ENCODE peak calls at places on chromosome 16, in four cellular contexts. D is memory B cell, T is upper lobe of right lung, I is caudate nucleus. K is an unnamed sample.

GRCh38 chr16:11493531-11493929 is 93.2 kb downstream of the LITAF start:
- DNase-seq in I (no peak), T (no peak), D (no peak), K (no peak)

GRCh38 chr16:81158964-81159363 is 62.8 kb upstream of the GCSH start:
- DNase-seq in T (no peak), I (peak; percentile 74), D (no peak), K (no peak)

GRCh38 chr16:48824271-48824670 is 214.3 kb upstream of the N4BP1 start:
- DNase-seq in T (no peak), D (no peak), I (no peak), K (no peak)

GRCh38 chr16:67349172-67349571 is 22.6 kb downstream of the LRRC36 start:
- DNase-seq in T (no peak), I (no peak), D (no peak), K (no peak)

GRCh38 chr16:4233431-4233830 is 8.4 kb downstream of the SRL start:
- DNase-seq in T (no peak), I (no peak), D (no peak), K (no peak)

GRCh38 chr16:84874004-84874435 is 54.2 kb downstream of the CRISPLD2 start:
- DNase-seq in T (no peak), D (no peak), I (no peak), K (no peak)

GRCh38 chr16:28277537-28278388 is 14.6 kb upstream of the SBK1 start:
- DNase-seq in I (peak; percentile 25), T (peak; percentile 91), D (peak; percentile 92), K (peak; percentile 93)

GRCh38 chr16:4703906-4704305 is 10.5 kb downstream of the NUDT16L1 start:
- DNase-seq in D (no peak), I (no peak), T (no peak), K (no peak)

GRCh38 chr16:89198417-89199240 is 1.7 kb downstream of the SLC22A31 start:
- DNase-seq in I (no peak), T (peak; percentile 65), D (no peak), K (peak; percentile 53)

GRCh38 chr16:3023669-3024478 is at the start of the genes HCFC1R1 and THOC6:
- DNase-seq in T (peak; percentile 99), D (peak; percentile 95), I (peak; percentile 94), K (peak; percentile 98)

GRCh38 chr16:58114827-58115825 is 14.1 kb downstream of the CFAP20 start:
- DNase-seq in D (no peak), I (no peak), T (no peak), K (no peak)

GRCh38 chr16:85205747-85206471 is 93.6 kb upstream of the CIBAR2 start:
- DNase-seq in D (no peak), T (no peak), I (no peak), K (no peak)

GRCh38 chr16:2474877-2475412 is at the start of gene TBC1D24:
- DNase-seq in D (peak; percentile 75), T (peak; percentile 95), I (peak; percentile 67), K (peak; percentile 92)

GRCh38 chr16:11315499-11315898 is 29.8 kb upstream of the RMI2 start:
- DNase-seq in I (no peak), T (no peak), D (no peak), K (no peak)

GRCh38 chr16:3401719-3402397 is 843 bp downstream of the ZNF174 start:
- DNase-seq in T (no peak), D (no peak), I (no peak), K (no peak)

GRCh38 chr16:5951486-5951885 is 853.9 kb upstream of the EEF2KMT start:
- DNase-seq in D (no peak), T (no peak), I (no peak), K (no peak)

GRCh38 chr16:2842340-2843000 is 12.4 kb downstream of the ZG16B start:
- DNase-seq in I (no peak), T (peak; percentile 80), D (no peak), K (peak; percentile 66)

GRCh38 chr16:53224932-53225533 is 170.2 kb downstream of the CHD9 start:
- DNase-seq in I (no peak), T (no peak), D (no peak), K (no peak)

GRCh38 chr16:85252461-85252860 is 140.2 kb upstream of the CIBAR2 start:
- DNase-seq in T (no peak), I (no peak), D (no peak), K (no peak)

GRCh38 chr16:66636199-66636598 is 31.7 kb downstream of the CMTM3 start:
- DNase-seq in T (no peak), D (no peak), I (no peak), K (no peak)

GRCh38 chr16:83100679-83101078 is 473.9 kb downstream of the CDH13 start:
- DNase-seq in T (no peak), D (no peak), I (no peak), K (no peak)

GRCh38 chr16:68655806-68656205 is 10.7 kb downstream of the CDH3 start:
- DNase-seq in T (peak; percentile 11), D (no peak), I (no peak), K (no peak)

GRCh38 chr16:29738514-29738913 is 7.3 kb downstream of the C16orf54 start:
- DNase-seq in T (no peak), I (no peak), D (no peak), K (no peak)

GRCh38 chr16:29989111-29989858 is 6.1 kb downstream of the HIRIP3 start:
- DNase-seq in I (no peak), D (no peak), T (peak; percentile 80), K (no peak)

GRCh38 chr16:53282975-53283946 is 151.0 kb upstream of the RBL2 start:
- DNase-seq in T (no peak), I (no peak), D (no peak), K (no peak)

GRCh38 chr16:84593825-84594724 is 23.8 kb downstream of the COTL1 start:
- DNase-seq in I (no peak), D (peak; percentile 73), T (peak; percentile 77), K (no peak)

GRCh38 chr16:3358884-3359283 is 3.2 kb downstream of the OR2C1 start:
- DNase-seq in T (no peak), I (no peak), D (no peak), K (no peak)

GRCh38 chr16:3187798-3188674 is at the start of gene OR1F1:
- DNase-seq in I (no peak), T (no peak), D (no peak), K (no peak)

GRCh38 chr16:2082171-2082982 is 34.6 kb downstream of the TSC2 start:
- DNase-seq in T (no peak), I (no peak), D (no peak), K (no peak)

GRCh38 chr16:25299792-25300590 is 42.3 kb upstream of the ZKSCAN2 start:
- DNase-seq in I (no peak), D (no peak), T (no peak), K (no peak)

GRCh38 chr16:49503242-49504022 is 129.8 kb downstream of the C16orf78 start:
- DNase-seq in I (no peak), D (no peak), T (no peak), K (peak; percentile 47)

GRCh38 chr16:84178892-84179611 is 7.8 kb downstream of the TAF1C start:
- DNase-seq in T (no peak), I (no peak), D (no peak), K (no peak)

GRCh38 chr16:84862804-84863484 is 43.2 kb downstream of the CRISPLD2 start:
- DNase-seq in I (no peak), T (no peak), D (no peak), K (no peak)

GRCh38 chr16:14181371-14182050 is 110.4 kb downstream of the MRTFB start:
- DNase-seq in I (no peak), T (no peak), D (no peak), K (no peak)

GRCh38 chr16:88194397-88195020 is 188.2 kb upstream of the ZNF469 start:
- DNase-seq in D (peak; percentile 10), T (peak; percentile 62), I (no peak), K (peak; percentile 59)

GRCh38 chr16:83990492-83990891 is 22.4 kb downstream of the NECAB2 start:
- DNase-seq in T (no peak), I (no peak), D (no peak), K (no peak)

GRCh38 chr16:85234310-85235235 is 122.3 kb upstream of the CIBAR2 start:
- DNase-seq in D (no peak), T (peak; percentile 76), I (no peak), K (peak; percentile 79)

GRCh38 chr16:29745126-29745852 is 501 bp downstream of the C16orf54 start:
- DNase-seq in T (peak; percentile 68), I (no peak), D (no peak), K (no peak)

GRCh38 chr16:30163538-30163937 is 19.9 kb upstream of the CORO1A start:
- DNase-seq in T (no peak), D (no peak), I (no peak), K (no peak)

K was measured in sciatic nerve.